ENCODE peak calls at places on chromosomes 11 and 22, in five cellular contexts. R is kidney, K is cardiac muscle cell, L is MM.1S, A is lower lobe of right lung. U is an unnamed sample. For H3K36me3 and H3K4me1, the result is how much of the 10 kb centered on the place peaks cover.

GRCh38 chr22:21984793-21985192 is 2.2 kb upstream of the TOP3B start:
- DNase-seq in R (peak), K (peak), A (no peak), L (no peak), U (no peak)

GRCh38 chr22:50524664-50525103 is 714 bp downstream of the SCO2 start:
- DNase-seq in L (peak), K (no peak), A (no peak), R (no peak), U (peak)

GRCh38 chr11:2726964-2727363 is 27.2 kb upstream of the KCNQ1OT1 start:
- DNase-seq in R (no peak), A (no peak), K (no peak), L (no peak), U (no peak)

GRCh38 chr11:120539681-120540369 is 28.3 kb downstream of the GRIK4 start:
- DNase-seq in A (no peak), R (no peak), L (no peak), K (no peak), U (no peak)

GRCh38 chr11:6646631-6647281 is 8.9 kb downstream of the DCHS1 start:
- DNase-seq in L (no peak), K (no peak), R (peak), A (no peak), U (no peak)

GRCh38 chr11:64441127-64441526 is 82.2 kb downstream of the RPS6KA4 start:
- DNase-seq in K (no peak), L (no peak), A (no peak), R (peak), U (no peak)

GRCh38 chr11:134355656-134356055 is 23.9 kb downstream of the GLB1L2 start:
- DNase-seq in R (no peak), A (no peak), K (no peak), L (no peak), U (no peak)

GRCh38 chr11:30488304-30488998 is 97.7 kb downstream of the MPPED2 start:
- DNase-seq in A (no peak), L (no peak), R (no peak), K (peak), U (no peak)

GRCh38 chr11:65915821-65916251 is 3.0 kb downstream of the C11orf68 start:
- DNase-seq in R (peak), K (no peak), A (peak), L (no peak), U (peak)

GRCh38 chr11:11538277-11538960 is 83.4 kb downstream of the GALNT18 start:
- DNase-seq in R (peak), L (no peak), K (peak), A (no peak), U (peak)

GRCh38 chr11:66172146-66172545 is 96.3 kb upstream of the RAB1B start:
- DNase-seq in R (no peak), A (no peak), L (no peak), K (no peak), U (no peak)

GRCh38 chr22:49274754-49275380 is 552.8 kb downstream of the BRD1 start:
- DNase-seq in A (no peak), L (no peak), R (no peak), K (no peak), U (no peak)

GRCh38 chr11:122995526-122995925 is 13.9 kb upstream of the BSX start:
- DNase-seq in A (no peak), R (no peak), L (no peak), K (no peak), U (no peak)

GRCh38 chr22:19519041-19519926 is 4.9 kb downstream of the CLDN5 start:
- DNase-seq in L (no peak), K (no peak), A (no peak), R (no peak), U (peak)

GRCh38 chr11:78742430-78742829 is 167.8 kb upstream of the NARS2 start:
- DNase-seq in R (peak), A (peak), K (no peak), L (no peak), U (peak)

GRCh38 chr11:65459552-65459951 is 37.0 kb downstream of the NEAT1 start:
- DNase-seq in K (no peak), R (peak), A (no peak), L (no peak), U (peak)

GRCh38 chr11:92841719-92842118 is 127.7 kb upstream of the MTNR1B start:
- DNase-seq in K (no peak), A (no peak), L (no peak), R (no peak), U (no peak)

GRCh38 chr22:20536590-20537324 is 29.3 kb downstream of the MED15 start:
- DNase-seq in L (no peak), A (peak), K (no peak), R (no peak), U (no peak)
- H3K36me3 ChIP-seq in L (under half), A (half or more), K (under half), R (under half), U (under half)

GRCh38 chr11:96012086-96012824 is 88.3 kb upstream of the MTMR2 start:
- DNase-seq in A (peak), L (peak), K (peak), R (no peak), U (peak)

GRCh38 chr11:96014234-96014633 is 90.3 kb upstream of the MTMR2 start:
- DNase-seq in A (no peak), R (no peak), K (no peak), L (peak), U (no peak)

GRCh38 chr11:96015911-96016565 is 92.1 kb upstream of the MTMR2 start:
- DNase-seq in A (no peak), K (no peak), L (peak), R (no peak), U (no peak)

GRCh38 chr11:96010683-96011082 is 86.8 kb upstream of the MTMR2 start:
- DNase-seq in R (no peak), A (no peak), K (no peak), L (no peak), U (no peak)

DNA sequence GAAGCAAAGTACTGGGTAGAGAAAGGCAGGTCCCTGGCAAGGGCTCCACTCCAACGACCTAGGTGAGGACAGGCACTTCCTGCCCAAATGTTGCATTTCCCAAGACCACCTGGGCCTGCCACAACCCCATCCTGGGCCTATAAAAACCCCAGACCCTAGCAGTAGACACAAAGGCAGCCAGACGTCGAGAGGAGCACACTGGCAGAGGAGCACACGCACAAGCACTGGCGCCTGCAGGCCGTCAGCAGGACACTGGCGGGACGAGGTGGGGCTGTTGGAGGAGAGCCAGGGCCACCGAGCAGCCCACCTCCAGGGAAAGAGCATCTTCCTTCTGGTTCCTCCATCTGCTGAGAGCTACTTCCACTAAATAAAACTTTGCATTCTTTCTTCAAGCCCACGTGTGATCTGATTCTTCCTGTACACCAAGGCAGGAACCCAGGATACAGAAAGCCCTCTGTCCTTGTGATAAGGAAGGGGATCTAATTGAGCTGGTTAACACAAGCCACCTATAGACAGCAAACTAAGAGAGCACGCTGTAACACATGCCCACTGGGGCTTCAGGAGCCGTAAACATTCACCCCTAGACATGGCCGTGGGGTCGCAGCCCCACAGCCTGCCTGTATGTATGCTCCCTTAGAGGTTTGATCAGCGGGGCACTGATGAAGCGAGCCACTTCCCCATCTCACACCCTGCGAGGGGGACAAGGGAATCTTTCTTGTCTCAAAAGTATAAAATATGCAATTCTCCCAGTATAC is 89.7 kb upstream of the MTMR2 start:
- DNase-seq in A (no peak), K (no peak), L (no peak), R (peak), U (no peak)
- H3K27ac ChIP-seq in A (no peak), K (no peak), L (no peak), R (no peak), U (no peak)

DNA sequence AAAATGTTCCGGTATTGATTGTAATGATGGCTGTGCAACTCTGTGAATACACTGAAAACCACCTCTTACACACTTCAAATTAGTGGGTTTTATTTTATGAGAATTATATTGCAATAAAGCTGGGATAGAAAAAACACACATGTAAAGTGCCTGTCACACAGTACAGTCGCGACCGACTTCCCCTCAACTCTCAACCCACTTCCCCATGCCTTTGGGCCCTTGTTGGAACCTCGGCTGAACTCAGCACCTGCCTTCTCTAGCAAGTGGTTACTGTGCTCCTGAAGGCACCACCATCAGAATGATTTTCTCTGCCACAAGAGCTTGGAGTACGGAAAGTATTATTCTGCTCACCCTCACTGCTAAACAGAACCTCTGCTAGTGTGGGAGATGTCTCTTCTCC is 13.5 kb downstream of the KCNJ1 start:
- DNase-seq in K (no peak), R (no peak), A (no peak), L (no peak), U (no peak)
- H3K4me1 ChIP-seq in K (under half), R (under half), A (under half), L (under half), U (under half)

DNA sequence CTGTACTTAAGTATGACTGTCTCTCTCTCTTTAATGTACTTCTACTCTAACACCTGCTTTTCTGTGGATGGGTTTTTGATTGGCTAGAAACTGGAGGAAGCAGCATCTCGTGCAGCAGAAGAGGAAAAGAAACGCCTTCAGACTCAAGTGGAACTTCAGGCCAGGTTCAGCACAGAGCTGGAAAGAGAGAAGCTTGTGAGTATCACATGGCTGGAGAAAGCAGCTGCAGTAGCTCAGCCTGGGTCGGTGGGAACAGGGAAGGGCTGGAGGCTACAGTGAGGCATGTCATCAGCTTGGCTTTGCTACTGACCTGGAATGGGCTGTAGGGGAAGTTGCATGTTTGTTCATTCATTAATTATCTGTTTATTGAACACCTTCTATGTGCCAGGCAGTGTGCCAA is 74.2 kb downstream of the SWAP70 start:
- DNase-seq in K (no peak), L (no peak), A (no peak), R (no peak), U (no peak)
- H3K36me3 ChIP-seq in K (under half), L (under half), A (half or more), R (under half), U (under half)

GRCh38 chr11:128288368-128288767 is 299.0 kb downstream of the ETS1 start:
- DNase-seq in A (no peak), R (no peak), K (peak), L (no peak), U (no peak)
- H3K27ac ChIP-seq in A (no peak), R (no peak), K (no peak), L (no peak), U (no peak)

U was measured in aorta.